ENCODE peak calls at places on chromosomes 12 and 14, in nine cellular contexts. One of them, this sample, is unnamed.

GRCh38 chr12:124709722-124710656 is 142.6 kb upstream of the NCOR2 start:
- DNase-seq in ovary: no peak
- DNase-seq in coronary artery: no peak
- DNase-seq in fibroblast of lung: peak
- DNase-seq in heart right ventricle: no peak
- DNase-seq in tibial artery: no peak
- DNase-seq in tibial nerve: peak
- DNase-seq in endodermal cell: no peak
- DNase-seq in transverse colon: no peak
- DNase-seq in this sample: no peak

GRCh38 chr12:2264622-2265306 is 212.0 kb downstream of the CACNA1C start:
- DNase-seq in transverse colon: peak
- DNase-seq in tibial artery: peak
- DNase-seq in tibial nerve: peak
- DNase-seq in endodermal cell: peak
- DNase-seq in heart right ventricle: no peak
- DNase-seq in fibroblast of lung: peak
- DNase-seq in ovary: no peak
- DNase-seq in coronary artery: no peak
- DNase-seq in this sample: no peak

GRCh38 chr14:93008381-93008780 is 85.4 kb downstream of the CHGA start:
- DNase-seq in heart right ventricle: no peak
- DNase-seq in tibial artery: no peak
- DNase-seq in endodermal cell: no peak
- DNase-seq in transverse colon: no peak
- DNase-seq in tibial nerve: no peak
- DNase-seq in coronary artery: no peak
- DNase-seq in ovary: peak
- DNase-seq in fibroblast of lung: peak
- DNase-seq in this sample: no peak

GRCh38 chr12:4719821-4720636 is at the start of gene GALNT8:
- DNase-seq in endodermal cell: peak
- DNase-seq in heart right ventricle: no peak
- DNase-seq in fibroblast of lung: no peak
- DNase-seq in tibial artery: no peak
- DNase-seq in transverse colon: peak
- DNase-seq in coronary artery: no peak
- DNase-seq in ovary: no peak
- DNase-seq in tibial nerve: no peak
- DNase-seq in this sample: no peak

GRCh38 chr14:71883094-71883493 is 49.1 kb upstream of the RGS6 start:
- DNase-seq in ovary: no peak
- DNase-seq in endodermal cell: no peak
- DNase-seq in tibial nerve: no peak
- DNase-seq in transverse colon: no peak
- DNase-seq in tibial artery: no peak
- DNase-seq in heart right ventricle: no peak
- DNase-seq in fibroblast of lung: no peak
- DNase-seq in coronary artery: no peak
- DNase-seq in this sample: no peak

GRCh38 chr12:94262228-94263010 is 114.0 kb downstream of the PLXNC1 start:
- DNase-seq in coronary artery: peak
- DNase-seq in fibroblast of lung: peak
- DNase-seq in endodermal cell: peak
- DNase-seq in transverse colon: peak
- DNase-seq in tibial artery: peak
- DNase-seq in tibial nerve: peak
- DNase-seq in ovary: peak
- DNase-seq in heart right ventricle: peak
- DNase-seq in this sample: peak

GRCh38 chr12:27112891-27113290 is 30.5 kb upstream of the C12orf71 start:
- DNase-seq in transverse colon: no peak
- DNase-seq in tibial nerve: no peak
- DNase-seq in endodermal cell: no peak
- DNase-seq in fibroblast of lung: no peak
- DNase-seq in tibial artery: no peak
- DNase-seq in ovary: no peak
- DNase-seq in heart right ventricle: no peak
- DNase-seq in coronary artery: no peak
- DNase-seq in this sample: no peak

GRCh38 chr12:26878661-26879119 is 45.7 kb upstream of the ITPR2 start:
- DNase-seq in tibial nerve: peak
- DNase-seq in tibial artery: peak
- DNase-seq in heart right ventricle: peak
- DNase-seq in endodermal cell: no peak
- DNase-seq in coronary artery: no peak
- DNase-seq in fibroblast of lung: peak
- DNase-seq in transverse colon: peak
- DNase-seq in ovary: peak
- DNase-seq in this sample: peak

GRCh38 chr12:70236990-70237389 is 6.2 kb upstream of the CNOT2 start:
- DNase-seq in coronary artery: no peak
- DNase-seq in tibial nerve: no peak
- DNase-seq in fibroblast of lung: no peak
- DNase-seq in endodermal cell: peak
- DNase-seq in heart right ventricle: no peak
- DNase-seq in transverse colon: no peak
- DNase-seq in ovary: no peak
- DNase-seq in tibial artery: no peak
- DNase-seq in this sample: no peak

GRCh38 chr14:68628605-68629310 is 164.1 kb downstream of the ZFP36L1 start:
- DNase-seq in coronary artery: peak
- DNase-seq in tibial nerve: no peak
- DNase-seq in fibroblast of lung: no peak
- DNase-seq in tibial artery: no peak
- DNase-seq in heart right ventricle: no peak
- DNase-seq in ovary: no peak
- DNase-seq in transverse colon: peak
- DNase-seq in endodermal cell: peak
- DNase-seq in this sample: peak

GRCh38 chr14:23299558-23299957 is 3.1 kb downstream of the PPP1R3E start:
- DNase-seq in tibial nerve: no peak
- DNase-seq in transverse colon: no peak
- DNase-seq in coronary artery: no peak
- DNase-seq in tibial artery: no peak
- DNase-seq in fibroblast of lung: peak
- DNase-seq in heart right ventricle: no peak
- DNase-seq in ovary: no peak
- DNase-seq in endodermal cell: no peak
- DNase-seq in this sample: no peak

GRCh38 chr12:129966086-129966640 is 62.3 kb upstream of the TMEM132D start:
- DNase-seq in tibial nerve: no peak
- DNase-seq in tibial artery: no peak
- DNase-seq in heart right ventricle: no peak
- DNase-seq in transverse colon: no peak
- DNase-seq in coronary artery: no peak
- DNase-seq in ovary: no peak
- DNase-seq in endodermal cell: peak
- DNase-seq in fibroblast of lung: no peak
- DNase-seq in this sample: no peak

GRCh38 chr14:95137804-95138167 is 19.5 kb downstream of the DICER1 start:
- DNase-seq in tibial artery: no peak
- DNase-seq in tibial nerve: no peak
- DNase-seq in fibroblast of lung: no peak
- DNase-seq in ovary: no peak
- DNase-seq in coronary artery: no peak
- DNase-seq in endodermal cell: no peak
- DNase-seq in transverse colon: peak
- DNase-seq in heart right ventricle: peak
- DNase-seq in this sample: peak
- H3K27ac ChIP-seq in tibial artery: no peak
- H3K27ac ChIP-seq in tibial nerve: peak
- H3K27ac ChIP-seq in fibroblast of lung: no peak
- H3K27ac ChIP-seq in ovary: peak
- H3K27ac ChIP-seq in coronary artery: no peak
- H3K27ac ChIP-seq in endodermal cell: peak
- H3K27ac ChIP-seq in transverse colon: peak
- H3K27ac ChIP-seq in heart right ventricle: no peak
- H3K27ac ChIP-seq in this sample: peak

GRCh38 chr14:91252901-91253794 is 8.6 kb upstream of the GPR68 start:
- DNase-seq in coronary artery: no peak
- DNase-seq in heart right ventricle: no peak
- DNase-seq in ovary: peak
- DNase-seq in fibroblast of lung: no peak
- DNase-seq in tibial nerve: no peak
- DNase-seq in endodermal cell: peak
- DNase-seq in tibial artery: no peak
- DNase-seq in transverse colon: peak
- DNase-seq in this sample: peak
- TF ChIP-seq CTCF in coronary artery: no peak
- TF ChIP-seq CTCF in heart right ventricle: no peak
- TF ChIP-seq CTCF in ovary: no peak
- TF ChIP-seq CTCF in fibroblast of lung: peak
- TF ChIP-seq CTCF in tibial nerve: no peak
- TF ChIP-seq CTCF in endodermal cell: peak
- TF ChIP-seq CTCF in tibial artery: no peak
- TF ChIP-seq CTCF in transverse colon: no peak
- TF ChIP-seq CTCF in this sample: no peak

GRCh38 chr12:88144037-88144436 is 1.9 kb downstream of the TMTC3 start:
- DNase-seq in ovary: no peak
- DNase-seq in endodermal cell: peak
- DNase-seq in transverse colon: no peak
- DNase-seq in tibial nerve: no peak
- DNase-seq in fibroblast of lung: no peak
- DNase-seq in tibial artery: no peak
- DNase-seq in heart right ventricle: no peak
- DNase-seq in coronary artery: no peak
- DNase-seq in this sample: no peak

GRCh38 chr12:88144546-88145468 is 2.7 kb downstream of the TMTC3 start:
- DNase-seq in ovary: no peak
- DNase-seq in tibial artery: no peak
- DNase-seq in heart right ventricle: no peak
- DNase-seq in coronary artery: no peak
- DNase-seq in endodermal cell: no peak
- DNase-seq in transverse colon: no peak
- DNase-seq in fibroblast of lung: no peak
- DNase-seq in tibial nerve: no peak
- DNase-seq in this sample: no peak

GRCh38 chr12:88142610-88142991 is 494 bp downstream of the TMTC3 start:
- DNase-seq in ovary: peak
- DNase-seq in coronary artery: no peak
- DNase-seq in tibial artery: peak
- DNase-seq in endodermal cell: peak
- DNase-seq in fibroblast of lung: no peak
- DNase-seq in heart right ventricle: peak
- DNase-seq in tibial nerve: peak
- DNase-seq in transverse colon: peak
- DNase-seq in this sample: peak

GRCh38 chr12:88141425-88141773 is 489 bp downstream of the CEP290 start:
- DNase-seq in tibial artery: no peak
- DNase-seq in endodermal cell: no peak
- DNase-seq in fibroblast of lung: no peak
- DNase-seq in coronary artery: no peak
- DNase-seq in ovary: no peak
- DNase-seq in tibial nerve: no peak
- DNase-seq in heart right ventricle: no peak
- DNase-seq in transverse colon: no peak
- DNase-seq in this sample: no peak

DNA sequence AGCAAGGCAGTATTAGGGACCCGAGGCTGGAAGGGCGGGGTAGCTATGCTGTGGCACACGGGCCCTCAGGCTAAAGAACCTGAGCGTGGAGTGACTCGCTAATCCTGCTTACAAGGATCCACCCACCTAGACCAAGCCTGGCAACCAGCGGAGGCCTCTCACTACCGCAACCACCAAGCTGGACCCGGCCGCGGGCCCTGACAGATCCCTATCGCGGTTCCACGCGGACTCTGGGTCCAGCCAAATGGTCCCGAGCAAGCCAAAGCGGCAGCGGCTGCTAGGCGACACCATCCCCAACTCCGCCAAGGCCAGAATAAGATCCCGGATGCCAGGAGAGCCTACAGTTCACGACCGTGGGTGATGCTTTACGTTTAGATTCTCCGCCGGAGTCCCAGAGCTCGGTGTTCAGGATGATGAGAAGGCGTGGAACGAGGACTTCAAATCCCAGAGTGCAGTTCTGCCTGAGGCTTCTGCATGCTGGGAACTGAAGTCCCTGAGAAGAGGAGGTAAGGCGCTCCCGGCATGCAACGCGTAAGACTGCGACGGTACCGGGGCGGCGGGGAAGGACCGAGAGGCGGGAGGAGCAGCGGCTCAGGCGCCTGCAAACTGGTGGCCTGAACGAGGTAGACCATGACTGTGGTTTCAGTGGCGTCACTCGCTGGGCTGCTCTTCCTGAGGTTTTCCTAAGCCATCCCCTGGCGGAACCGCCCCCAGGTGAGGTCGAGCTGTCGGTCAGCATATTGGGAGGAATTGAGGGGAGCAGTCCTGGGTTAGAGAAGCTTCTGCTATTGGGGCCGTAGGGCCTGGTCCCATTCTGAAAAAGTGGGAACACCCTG is at the start of the genes CEP290 and TMTC3:
- DNase-seq in heart right ventricle: peak
- DNase-seq in endodermal cell: peak
- DNase-seq in coronary artery: peak
- DNase-seq in tibial nerve: peak
- DNase-seq in fibroblast of lung: peak
- DNase-seq in tibial artery: peak
- DNase-seq in transverse colon: peak
- DNase-seq in ovary: peak
- DNase-seq in this sample: peak
- H3K27ac ChIP-seq in heart right ventricle: no peak
- H3K27ac ChIP-seq in endodermal cell: peak
- H3K27ac ChIP-seq in coronary artery: peak
- H3K27ac ChIP-seq in tibial nerve: peak
- H3K27ac ChIP-seq in fibroblast of lung: peak
- H3K27ac ChIP-seq in tibial artery: peak
- H3K27ac ChIP-seq in transverse colon: peak
- H3K27ac ChIP-seq in ovary: peak
- H3K27ac ChIP-seq in this sample: peak

GRCh38 chr14:21923820-21924219 is 250.2 kb upstream of the OR4E1 start:
- DNase-seq in ovary: no peak
- DNase-seq in transverse colon: no peak
- DNase-seq in tibial nerve: no peak
- DNase-seq in fibroblast of lung: no peak
- DNase-seq in coronary artery: no peak
- DNase-seq in heart right ventricle: no peak
- DNase-seq in endodermal cell: no peak
- DNase-seq in tibial artery: no peak
- DNase-seq in this sample: no peak

GRCh38 chr14:21921453-21921852 is 247.8 kb upstream of the OR4E1 start:
- DNase-seq in heart right ventricle: no peak
- DNase-seq in transverse colon: no peak
- DNase-seq in tibial artery: no peak
- DNase-seq in fibroblast of lung: no peak
- DNase-seq in coronary artery: no peak
- DNase-seq in ovary: no peak
- DNase-seq in endodermal cell: no peak
- DNase-seq in tibial nerve: no peak
- DNase-seq in this sample: no peak

DNA sequence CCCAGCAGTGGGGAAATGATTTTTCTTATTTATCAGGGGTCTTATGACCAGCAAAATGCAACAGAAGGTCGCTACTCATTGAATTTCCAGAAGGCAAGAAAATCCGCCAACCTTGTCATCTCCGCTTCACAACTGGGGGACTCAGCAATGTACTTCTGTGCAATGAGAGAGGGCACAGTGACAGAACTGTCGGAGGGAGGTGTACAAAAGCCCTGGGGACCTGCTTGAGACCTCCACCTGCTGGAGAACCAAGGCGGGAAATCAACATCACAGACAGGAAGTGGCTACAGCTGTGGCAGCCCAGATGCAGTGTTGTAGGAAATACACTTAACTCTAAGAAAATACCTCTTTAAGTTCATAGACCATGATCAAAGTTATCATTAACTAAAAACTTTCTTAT is 250.9 kb upstream of the OR4E1 start:
- DNase-seq in transverse colon: peak
- DNase-seq in fibroblast of lung: no peak
- DNase-seq in endodermal cell: peak
- DNase-seq in coronary artery: no peak
- DNase-seq in tibial nerve: no peak
- DNase-seq in tibial artery: no peak
- DNase-seq in heart right ventricle: no peak
- DNase-seq in ovary: no peak
- DNase-seq in this sample: no peak
- TF ChIP-seq CTCF in transverse colon: no peak
- TF ChIP-seq CTCF in fibroblast of lung: no peak
- TF ChIP-seq CTCF in endodermal cell: peak
- TF ChIP-seq CTCF in coronary artery: no peak
- TF ChIP-seq CTCF in tibial nerve: peak
- TF ChIP-seq CTCF in tibial artery: no peak
- TF ChIP-seq CTCF in heart right ventricle: no peak
- TF ChIP-seq CTCF in ovary: no peak
- TF ChIP-seq CTCF in this sample: no peak

This sample was measured in stomach.